ENCODE peak calls at places on chromosomes 7 and 10, in five cellular contexts. X, E, W, G and L are unnamed samples.

GRCh38 chr7:101410743-101411476 is 48.2 kb downstream of the COL26A1 start:
- DNase-seq in X (peak; percentile 56), E (no peak), W (peak; percentile 27), G (peak; percentile 95), L (peak; percentile 82)

GRCh38 chr7:16801111-16801542 is 3.7 kb downstream of the AGR2 start:
- DNase-seq in X (peak; percentile 66), E (no peak), W (peak; percentile 39), G (no peak), L (peak; percentile 16)

GRCh38 chr7:36286241-36286640 is 103.4 kb upstream of the ANLN start:
- DNase-seq in X (no peak), E (no peak), W (no peak), G (no peak), L (no peak)

GRCh38 chr10:90929179-90929578 is 8.3 kb upstream of the ANKRD1 start:
- DNase-seq in X (no peak), E (no peak), W (no peak), G (no peak), L (no peak)

GRCh38 chr10:74997163-74997562 is 114.3 kb upstream of the SAMD8 start:
- DNase-seq in X (no peak), E (no peak), W (no peak), G (no peak), L (no peak)

GRCh38 chr10:11522821-11523245 is 88.6 kb downstream of the USP6NL start:
- DNase-seq in X (no peak), E (no peak), W (no peak), G (no peak), L (no peak)

GRCh38 chr7:106457678-106458077 is 172.9 kb upstream of the NAMPT start:
- DNase-seq in X (no peak), E (no peak), W (no peak), G (no peak), L (no peak)

GRCh38 chr10:28254290-28254985 is 48.4 kb downstream of the MPP7 start:
- DNase-seq in X (no peak), E (no peak), W (peak; percentile 75), G (no peak), L (no peak)

GRCh38 chr7:3138992-3139391 is 95.3 kb upstream of the CARD11 start:
- DNase-seq in X (no peak), E (no peak), W (no peak), G (no peak), L (no peak)

GRCh38 chr7:148290451-148291005 is 300.0 kb upstream of the C7orf33 start:
- DNase-seq in X (no peak), E (no peak), W (no peak), G (no peak), L (no peak)

GRCh38 chr7:11346312-11346711 is 372.6 kb downstream of the PHF14 start:
- DNase-seq in X (no peak), E (no peak), W (no peak), G (no peak), L (no peak)

GRCh38 chr7:45052011-45052410 is 36.8 kb downstream of the NACAD start:
- DNase-seq in X (no peak), E (no peak), W (no peak), G (no peak), L (no peak)

GRCh38 chr10:91590142-91590903 is 42.5 kb downstream of the PPP1R3C start:
- DNase-seq in X (no peak), E (no peak), W (no peak), G (no peak), L (no peak)

GRCh38 chr7:54904130-54904529 is 114.7 kb upstream of the EGFR start:
- DNase-seq in X (no peak), E (no peak), W (no peak), G (no peak), L (no peak)

GRCh38 chr7:149714910-149715471 is 58.4 kb downstream of the ZNF467 start:
- DNase-seq in X (no peak), E (no peak), W (no peak), G (no peak), L (no peak)

GRCh38 chr7:149715476-149715875 is 57.9 kb downstream of the ZNF467 start:
- DNase-seq in X (no peak), E (no peak), W (no peak), G (peak; percentile 37), L (no peak)

GRCh38 chr7:149717481-149717880 is 55.9 kb downstream of the ZNF467 start:
- DNase-seq in X (no peak), E (no peak), W (no peak), G (peak; percentile 24), L (no peak)

GRCh38 chr7:149716932-149717307 is 56.5 kb downstream of the ZNF467 start:
- DNase-seq in X (no peak), E (no peak), W (no peak), G (peak; percentile 22), L (no peak)

DNA sequence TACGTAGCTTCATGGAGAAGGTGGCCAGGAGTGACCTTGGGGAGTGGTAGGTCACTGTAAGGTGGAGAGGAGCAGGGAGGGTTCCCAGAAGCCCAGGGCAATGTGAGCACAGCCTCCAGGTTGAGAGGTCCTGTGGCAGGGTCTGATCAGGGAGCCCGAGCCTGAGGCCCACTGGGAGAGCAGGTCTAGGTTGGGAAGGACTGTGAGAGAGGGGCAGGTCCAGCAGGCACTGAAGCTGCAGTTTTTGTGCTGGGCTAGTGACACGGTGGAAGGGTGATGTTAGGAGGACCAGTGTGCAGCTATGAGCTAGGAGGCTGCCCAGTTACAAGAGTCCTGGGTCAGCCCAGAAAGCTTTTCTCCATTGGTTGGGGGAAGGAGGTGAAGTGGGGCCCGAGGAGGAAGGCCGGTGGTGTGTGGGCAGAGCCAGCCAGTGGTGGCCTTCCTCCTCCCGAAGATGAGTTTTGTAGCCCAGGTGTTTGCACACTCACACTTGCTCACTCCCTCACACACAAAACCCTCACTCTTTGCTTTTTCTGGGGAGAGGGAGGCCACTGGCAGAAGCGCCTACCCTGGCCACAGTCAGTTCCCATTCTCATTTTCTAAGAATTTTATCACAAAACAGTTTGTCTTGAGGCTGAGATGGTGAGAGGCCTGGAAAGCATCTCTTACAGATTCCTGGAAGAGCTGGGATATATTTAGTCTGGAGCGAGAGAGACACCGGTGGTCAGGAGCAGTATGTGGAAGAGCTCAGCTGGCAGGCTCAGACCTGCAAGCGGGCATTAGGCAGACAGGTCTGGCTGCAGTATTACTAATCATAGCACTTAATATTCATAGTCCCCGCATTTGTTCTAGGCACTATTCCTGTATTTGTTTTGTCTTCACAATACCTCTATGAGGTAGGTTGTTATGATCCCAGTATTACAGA is 57.1 kb downstream of the ZNF467 start:
- DNase-seq in X (no peak), E (no peak), W (no peak), G (peak; percentile 41), L (no peak)
- TF ChIP-seq ZNF274 in X (no peak), E (no peak), W (no peak), G (no peak), L (no peak)

GRCh38 chr7:5693529-5693928 is 87.9 kb downstream of the RNF216 start:
- DNase-seq in X (peak; percentile 14), E (peak; percentile 89), W (no peak), G (no peak), L (no peak)
- H3K9ac ChIP-seq in X (no peak overlapping the region), E (peak overlapping the region; percentile 97), W (no peak overlapping the region), G (no peak overlapping the region), L (no peak overlapping the region)

GRCh38 chr7:64373017-64373416 is 59.3 kb downstream of the ZNF736 start:
- DNase-seq in X (no peak), E (no peak), W (no peak), G (no peak), L (no peak)
- H3K9me3 ChIP-seq in X (no peaks in the 10 kb centered on the region), E (peaks cover 2% of the 10 kb centered on the region), W (peaks cover 3% of the 10 kb centered on the region), G (peaks cover 96% of the 10 kb centered on the region), L (no peaks in the 10 kb centered on the region)

GRCh38 chr7:125934965-125935364 is 1005.3 kb upstream of the POT1 start:
- DNase-seq in X (no peak), E (no peak), W (peak; percentile 13), G (no peak), L (no peak)
- TF ChIP-seq ZNF274 in X (no peak), E (no peak), W (no peak), G (no peak), L (no peak)

GRCh38 chr7:92769361-92769633 is 67.1 kb downstream of the CDK6 start:
- DNase-seq in X (no peak), E (no peak), W (no peak), G (no peak), L (no peak)
- H3K9ac ChIP-seq in X (no peak overlapping the region), E (no peak overlapping the region), W (no peak overlapping the region), G (no peak overlapping the region), L (no peak overlapping the region)

DNA sequence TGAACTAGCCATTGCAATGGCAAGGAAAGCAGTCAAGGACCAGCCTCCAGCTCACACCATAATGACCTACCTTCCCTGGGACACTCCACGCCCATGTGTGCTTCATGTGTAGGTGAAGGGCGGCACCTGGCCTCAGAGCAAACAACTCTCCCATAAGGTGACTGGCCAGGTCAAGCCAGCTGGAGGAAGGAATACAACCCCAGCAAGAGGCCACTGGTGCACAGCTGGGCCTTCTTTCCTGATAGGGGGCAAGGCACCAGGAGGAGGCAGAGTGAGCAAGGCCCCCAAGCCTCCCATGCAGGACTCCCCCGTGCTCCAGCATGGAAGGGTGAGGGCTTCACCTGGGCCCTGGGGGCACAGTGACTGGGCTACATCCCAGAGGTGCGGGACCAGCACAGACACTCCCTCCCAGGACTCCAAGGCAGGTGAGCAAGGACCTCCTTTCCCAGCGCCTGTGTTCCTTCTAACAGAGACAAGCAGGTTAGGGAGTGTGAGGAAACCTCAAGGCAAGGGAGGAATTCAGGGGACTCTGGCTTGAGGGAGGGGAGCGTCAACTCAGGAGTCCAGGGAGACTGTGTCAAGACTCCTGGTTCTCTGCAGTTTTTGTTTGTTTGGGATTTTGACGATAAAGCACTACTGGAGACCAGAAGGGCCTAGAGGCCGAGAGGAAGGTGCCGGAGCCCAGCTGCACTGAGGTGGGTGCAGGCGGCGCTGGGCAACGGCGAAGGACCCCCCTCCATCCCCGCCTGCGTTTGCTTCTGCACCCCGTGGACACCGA is 1.7 kb downstream of the PTPRN2 start:
- DNase-seq in X (no peak), E (no peak), W (no peak), G (no peak), L (no peak)
- H3K9me3 ChIP-seq in X (no peaks in the 10 kb centered on the region), E (no peaks in the 10 kb centered on the region), W (no peaks in the 10 kb centered on the region), G (no peaks in the 10 kb centered on the region), L (no peaks in the 10 kb centered on the region)

DNA sequence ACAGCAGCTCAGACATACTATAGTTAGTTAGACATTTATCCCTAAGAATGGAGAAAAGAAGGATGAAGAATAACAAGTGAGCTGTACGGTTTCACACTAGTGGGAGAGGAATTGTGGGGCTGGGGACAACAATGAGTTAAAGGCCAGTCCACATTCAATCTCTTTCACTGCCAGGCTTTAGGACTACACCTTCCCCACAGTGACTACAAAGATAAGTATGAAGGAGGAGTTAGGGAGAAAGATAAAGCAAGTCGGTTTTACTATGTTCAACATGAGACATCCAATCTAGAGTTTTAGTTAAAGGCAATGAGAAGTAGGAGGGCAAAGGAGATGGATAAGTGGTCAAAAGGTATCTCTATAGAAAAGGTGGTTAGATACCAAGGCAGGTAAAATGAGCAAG is 16.3 kb downstream of the ARHGAP12 start:
- DNase-seq in X (peak; percentile 48), E (no peak), W (no peak), G (no peak), L (no peak)
- TF ChIP-seq ZNF274 in X (no peak), E (no peak), W (no peak), G (no peak), L (no peak)

DNA sequence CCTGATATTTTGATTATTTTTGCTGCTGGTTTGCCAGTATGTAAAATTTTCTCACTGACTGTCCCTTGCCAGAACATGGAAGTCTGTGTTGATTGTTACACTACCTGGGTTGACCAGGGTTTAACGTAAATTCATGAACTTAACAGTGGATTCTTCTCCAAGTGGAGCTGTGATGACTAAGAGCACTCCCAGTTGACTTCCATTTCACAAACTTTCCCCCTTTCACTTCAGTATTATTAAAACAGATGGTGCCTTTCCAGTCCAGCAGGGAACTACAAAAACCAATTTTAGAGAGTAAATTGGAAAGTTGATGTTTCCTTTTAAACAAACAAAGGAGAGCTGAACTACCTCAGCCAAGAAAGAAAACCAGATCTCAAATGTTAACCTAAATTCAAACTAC is 480.2 kb upstream of the AKR1E2 start:
- DNase-seq in X (no peak), E (no peak), W (no peak), G (no peak), L (no peak)
- H3K9ac ChIP-seq in X (no peak overlapping the region), E (no peak overlapping the region), W (no peak overlapping the region), G (no peak overlapping the region), L (no peak overlapping the region)